ENCODE peak calls at places on chromosomes 7 and 10, in nine cellular contexts. G is heart right ventricle, X is Panc1, N is uterus, U is body of pancreas, V is H9, D is right cardiac atrium, P is lung, K is GM23248. Q is an unnamed sample.

GRCh38 chr10:87659571-87660483 is at the start of gene PAPSS2:
- DNase-seq in G (peak), K (peak), V (peak), U (peak), X (no peak), D (peak), N (peak), P (peak), Q (no peak)

GRCh38 chr10:29784175-29784773 is 149.5 kb upstream of the SVIL start:
- DNase-seq in X (peak), V (peak), U (peak), G (peak), P (peak), N (peak), D (no peak), K (peak), Q (no peak)

GRCh38 chr7:80597875-80598274 is 40.6 kb upstream of the CD36 start:
- DNase-seq in K (no peak), D (no peak), G (no peak), X (no peak), V (no peak), P (no peak), U (no peak), N (no peak), Q (no peak)

GRCh38 chr7:156611393-156612010 is 29.1 kb upstream of the RNF32 start:
- DNase-seq in X (no peak), D (peak), P (no peak), K (no peak), G (no peak), U (no peak), V (no peak), N (no peak), Q (no peak)

GRCh38 chr7:3893151-3893788 is 592.2 kb downstream of the SDK1 start:
- DNase-seq in P (no peak), K (no peak), G (no peak), U (no peak), V (no peak), D (no peak), X (no peak), N (no peak), Q (no peak)

GRCh38 chr7:91596287-91596686 is 284.2 kb downstream of the MTERF1 start:
- DNase-seq in P (no peak), K (no peak), G (no peak), V (no peak), D (no peak), U (no peak), N (no peak), X (no peak), Q (no peak)

GRCh38 chr10:43229208-43230061 is 37.4 kb downstream of the RASGEF1A start:
- DNase-seq in U (peak), V (peak), G (no peak), N (peak), P (no peak), K (peak), X (no peak), D (peak), Q (no peak)

GRCh38 chr7:99422091-99422624 is 13.4 kb downstream of the BUD31 start:
- DNase-seq in G (no peak), X (no peak), D (peak), N (no peak), P (no peak), V (no peak), K (no peak), U (no peak), Q (no peak)

GRCh38 chr10:86585037-86585725 is 63.6 kb upstream of the WAPL start:
- DNase-seq in P (peak), G (peak), N (peak), V (peak), K (peak), U (peak), D (peak), X (peak), Q (peak)

GRCh38 chr10:131946321-131946751 is 35.4 kb downstream of the BNIP3 start:
- DNase-seq in X (peak), U (peak), D (no peak), G (no peak), K (peak), V (no peak), N (no peak), P (no peak), Q (no peak)

GRCh38 chr7:50396856-50397255 is 53.3 kb downstream of the FIGNL1 start:
- DNase-seq in P (no peak), X (no peak), N (no peak), G (no peak), U (no peak), D (no peak), K (no peak), V (no peak), Q (no peak)
- H3K27ac ChIP-seq in P (no peak), X (no peak), N (no peak), G (no peak), U (no peak), D (no peak), K (no peak), V (no peak), Q (no peak)

DNA sequence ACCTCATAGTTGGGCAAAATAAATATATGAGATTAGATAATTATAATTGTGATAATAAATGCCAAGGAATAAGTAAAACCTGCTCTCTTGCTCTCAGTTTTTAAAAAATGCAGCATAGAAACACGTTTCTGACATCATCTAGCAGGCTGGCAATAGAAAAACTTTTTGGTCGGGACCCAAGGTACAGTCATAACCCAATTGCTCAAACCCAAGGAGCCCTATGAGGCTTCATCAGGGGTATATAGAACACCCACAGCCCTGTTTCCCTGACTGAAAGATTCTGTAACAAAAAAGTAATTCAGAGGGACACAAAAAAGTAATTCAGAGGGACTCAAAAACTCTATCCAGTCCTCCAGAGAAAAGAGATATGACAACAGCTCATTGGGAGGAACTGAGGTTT is 3.8 kb downstream of the PDE1C start:
- DNase-seq in D (no peak), K (peak), X (no peak), P (no peak), U (no peak), N (no peak), G (no peak), V (no peak), Q (no peak)
- H3K27ac ChIP-seq in D (no peak), K (no peak), X (no peak), P (no peak), U (no peak), N (no peak), G (no peak), V (no peak), Q (peak)

GRCh38 chr7:7699970-7700369 is 18.4 kb downstream of the RPA3 start:
- DNase-seq in X (no peak), U (no peak), K (no peak), P (no peak), G (no peak), N (no peak), V (no peak), D (no peak), Q (no peak)
- H3K27ac ChIP-seq in X (no peak), U (no peak), K (no peak), P (no peak), G (peak), N (no peak), V (no peak), D (no peak), Q (no peak)

GRCh38 chr10:77556990-77557601 is 80.5 kb downstream of the KCNMA1 start:
- DNase-seq in P (no peak), G (no peak), D (no peak), X (no peak), U (no peak), K (no peak), N (no peak), V (no peak), Q (no peak)
- H3K27ac ChIP-seq in P (no peak), G (no peak), D (no peak), X (no peak), U (no peak), K (no peak), N (no peak), V (no peak), Q (no peak)